ENCODE peak calls at places on chromosomes 13 and 19, in ten cellular contexts. One of them, this sample, is unnamed. For H3K36me3, the result is how much of the 10 kb centered on the place peaks cover.

GRCh38 chr13:113437408-113438010 is 15.8 kb downstream of the ADPRHL1 start:
- DNase-seq in BJ: no peak
- DNase-seq in aorta: no peak
- DNase-seq in right atrium auricular region: no peak
- DNase-seq in neuronal stem cell: no peak
- DNase-seq in PC-9: no peak
- DNase-seq in mesenchymal stem cell: peak
- DNase-seq in heart left ventricle: peak
- DNase-seq in brain microvascular endothelial cell: no peak
- DNase-seq in tibial nerve: no peak
- DNase-seq in this sample: no peak

GRCh38 chr13:39105110-39105509 is 66.9 kb downstream of the NHLRC3 start:
- DNase-seq in tibial nerve: no peak
- DNase-seq in BJ: no peak
- DNase-seq in aorta: no peak
- DNase-seq in brain microvascular endothelial cell: no peak
- DNase-seq in right atrium auricular region: no peak
- DNase-seq in neuronal stem cell: no peak
- DNase-seq in mesenchymal stem cell: no peak
- DNase-seq in PC-9: no peak
- DNase-seq in heart left ventricle: no peak
- DNase-seq in this sample: peak

GRCh38 chr13:43284162-43284561 is 260.8 kb downstream of the DNAJC15 start:
- DNase-seq in neuronal stem cell: no peak
- DNase-seq in PC-9: no peak
- DNase-seq in brain microvascular endothelial cell: peak
- DNase-seq in heart left ventricle: no peak
- DNase-seq in BJ: no peak
- DNase-seq in mesenchymal stem cell: peak
- DNase-seq in aorta: no peak
- DNase-seq in right atrium auricular region: no peak
- DNase-seq in tibial nerve: no peak
- DNase-seq in this sample: no peak

GRCh38 chr19:7730286-7731217 is 1.4 kb downstream of the CLEC4G start:
- DNase-seq in right atrium auricular region: no peak
- DNase-seq in PC-9: no peak
- DNase-seq in BJ: no peak
- DNase-seq in aorta: no peak
- DNase-seq in mesenchymal stem cell: no peak
- DNase-seq in brain microvascular endothelial cell: no peak
- DNase-seq in tibial nerve: no peak
- DNase-seq in heart left ventricle: no peak
- DNase-seq in neuronal stem cell: no peak
- DNase-seq in this sample: no peak

GRCh38 chr19:9205506-9206113 is 13.8 kb downstream of the OR7D4 start:
- DNase-seq in tibial nerve: peak
- DNase-seq in PC-9: peak
- DNase-seq in mesenchymal stem cell: peak
- DNase-seq in right atrium auricular region: peak
- DNase-seq in neuronal stem cell: peak
- DNase-seq in BJ: peak
- DNase-seq in aorta: peak
- DNase-seq in heart left ventricle: peak
- DNase-seq in brain microvascular endothelial cell: peak
- DNase-seq in this sample: peak

GRCh38 chr13:84847107-84847506 is 952.1 kb downstream of the SLITRK6 start:
- DNase-seq in mesenchymal stem cell: no peak
- DNase-seq in heart left ventricle: no peak
- DNase-seq in PC-9: no peak
- DNase-seq in tibial nerve: no peak
- DNase-seq in right atrium auricular region: no peak
- DNase-seq in BJ: no peak
- DNase-seq in neuronal stem cell: no peak
- DNase-seq in brain microvascular endothelial cell: no peak
- DNase-seq in aorta: no peak
- DNase-seq in this sample: no peak

GRCh38 chr13:100721885-100722512 is 47.4 kb upstream of the TMTC4 start:
- DNase-seq in BJ: no peak
- DNase-seq in heart left ventricle: no peak
- DNase-seq in PC-9: peak
- DNase-seq in tibial nerve: no peak
- DNase-seq in neuronal stem cell: peak
- DNase-seq in aorta: no peak
- DNase-seq in mesenchymal stem cell: peak
- DNase-seq in right atrium auricular region: no peak
- DNase-seq in brain microvascular endothelial cell: peak
- DNase-seq in this sample: peak

GRCh38 chr19:53944416-53944815 is 18.3 kb upstream of the CACNG8 start:
- DNase-seq in BJ: no peak
- DNase-seq in mesenchymal stem cell: no peak
- DNase-seq in heart left ventricle: no peak
- DNase-seq in brain microvascular endothelial cell: no peak
- DNase-seq in neuronal stem cell: no peak
- DNase-seq in PC-9: no peak
- DNase-seq in tibial nerve: no peak
- DNase-seq in aorta: no peak
- DNase-seq in right atrium auricular region: no peak
- DNase-seq in this sample: no peak

GRCh38 chr19:3527250-3527910 is 11.6 kb upstream of the TEKTIP1 start:
- DNase-seq in tibial nerve: no peak
- DNase-seq in BJ: no peak
- DNase-seq in neuronal stem cell: no peak
- DNase-seq in mesenchymal stem cell: no peak
- DNase-seq in brain microvascular endothelial cell: no peak
- DNase-seq in aorta: no peak
- DNase-seq in PC-9: no peak
- DNase-seq in heart left ventricle: no peak
- DNase-seq in right atrium auricular region: no peak
- DNase-seq in this sample: no peak

GRCh38 chr13:38090913-38091312 is 221.3 kb upstream of the TRPC4 start:
- DNase-seq in aorta: no peak
- DNase-seq in PC-9: no peak
- DNase-seq in tibial nerve: no peak
- DNase-seq in brain microvascular endothelial cell: no peak
- DNase-seq in BJ: no peak
- DNase-seq in neuronal stem cell: no peak
- DNase-seq in right atrium auricular region: no peak
- DNase-seq in mesenchymal stem cell: no peak
- DNase-seq in heart left ventricle: no peak
- DNase-seq in this sample: no peak

GRCh38 chr13:45068036-45069001 is 52.0 kb upstream of the GTF2F2 start:
- DNase-seq in PC-9: no peak
- DNase-seq in aorta: no peak
- DNase-seq in heart left ventricle: no peak
- DNase-seq in neuronal stem cell: no peak
- DNase-seq in right atrium auricular region: no peak
- DNase-seq in tibial nerve: no peak
- DNase-seq in mesenchymal stem cell: no peak
- DNase-seq in BJ: no peak
- DNase-seq in brain microvascular endothelial cell: no peak
- DNase-seq in this sample: no peak

GRCh38 chr19:55611300-55611982 is 6.0 kb downstream of the ZNF865 start:
- DNase-seq in right atrium auricular region: no peak
- DNase-seq in PC-9: no peak
- DNase-seq in mesenchymal stem cell: no peak
- DNase-seq in brain microvascular endothelial cell: no peak
- DNase-seq in BJ: no peak
- DNase-seq in neuronal stem cell: no peak
- DNase-seq in aorta: no peak
- DNase-seq in tibial nerve: no peak
- DNase-seq in heart left ventricle: no peak
- DNase-seq in this sample: no peak
- H3K36me3 ChIP-seq in right atrium auricular region: under half
- H3K36me3 ChIP-seq in PC-9: under half
- H3K36me3 ChIP-seq in mesenchymal stem cell: half or more
- H3K36me3 ChIP-seq in brain microvascular endothelial cell: under half
- H3K36me3 ChIP-seq in BJ: under half
- H3K36me3 ChIP-seq in neuronal stem cell: under half
- H3K36me3 ChIP-seq in aorta: under half
- H3K36me3 ChIP-seq in tibial nerve: under half
- H3K36me3 ChIP-seq in heart left ventricle: under half
- H3K36me3 ChIP-seq in this sample: under half

GRCh38 chr13:46171223-46171622 is 10.8 kb downstream of the LCP1 start:
- DNase-seq in PC-9: no peak
- DNase-seq in aorta: no peak
- DNase-seq in tibial nerve: no peak
- DNase-seq in neuronal stem cell: no peak
- DNase-seq in BJ: no peak
- DNase-seq in right atrium auricular region: no peak
- DNase-seq in heart left ventricle: no peak
- DNase-seq in brain microvascular endothelial cell: no peak
- DNase-seq in mesenchymal stem cell: no peak
- DNase-seq in this sample: no peak

GRCh38 chr13:46170268-46170667 is 11.7 kb downstream of the LCP1 start:
- DNase-seq in neuronal stem cell: no peak
- DNase-seq in heart left ventricle: no peak
- DNase-seq in mesenchymal stem cell: no peak
- DNase-seq in aorta: no peak
- DNase-seq in brain microvascular endothelial cell: no peak
- DNase-seq in PC-9: no peak
- DNase-seq in BJ: no peak
- DNase-seq in tibial nerve: no peak
- DNase-seq in right atrium auricular region: no peak
- DNase-seq in this sample: no peak

GRCh38 chr13:46168818-46169217 is 13.2 kb downstream of the LCP1 start:
- DNase-seq in BJ: no peak
- DNase-seq in brain microvascular endothelial cell: no peak
- DNase-seq in heart left ventricle: no peak
- DNase-seq in aorta: no peak
- DNase-seq in mesenchymal stem cell: no peak
- DNase-seq in neuronal stem cell: no peak
- DNase-seq in right atrium auricular region: no peak
- DNase-seq in PC-9: no peak
- DNase-seq in tibial nerve: no peak
- DNase-seq in this sample: no peak

GRCh38 chr13:46171739-46172138 is 10.2 kb downstream of the LCP1 start:
- DNase-seq in right atrium auricular region: no peak
- DNase-seq in heart left ventricle: no peak
- DNase-seq in aorta: no peak
- DNase-seq in PC-9: no peak
- DNase-seq in BJ: no peak
- DNase-seq in neuronal stem cell: no peak
- DNase-seq in tibial nerve: no peak
- DNase-seq in mesenchymal stem cell: no peak
- DNase-seq in brain microvascular endothelial cell: no peak
- DNase-seq in this sample: no peak

DNA sequence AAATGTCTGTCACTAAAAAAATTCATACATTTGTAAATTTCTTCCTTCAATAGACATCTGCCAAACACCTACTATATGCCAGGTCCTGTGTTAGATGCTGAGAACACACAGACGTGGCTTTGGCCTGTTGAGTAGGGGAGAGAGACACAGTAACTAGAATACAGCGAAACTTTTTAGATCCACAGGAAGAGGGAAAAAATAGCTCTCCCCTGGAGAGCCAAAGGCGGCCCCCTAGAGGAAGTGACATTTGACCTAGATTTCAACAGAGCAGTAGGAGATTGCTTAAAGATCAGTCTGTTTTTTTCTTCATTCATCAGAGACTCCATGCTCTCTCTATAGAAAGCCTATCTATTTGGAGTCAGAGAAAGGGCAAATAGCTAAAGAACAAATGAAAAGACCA is 11.3 kb downstream of the LCP1 start:
- DNase-seq in PC-9: no peak
- DNase-seq in aorta: no peak
- DNase-seq in brain microvascular endothelial cell: no peak
- DNase-seq in tibial nerve: no peak
- DNase-seq in heart left ventricle: no peak
- DNase-seq in neuronal stem cell: peak
- DNase-seq in right atrium auricular region: no peak
- DNase-seq in mesenchymal stem cell: peak
- DNase-seq in BJ: no peak
- DNase-seq in this sample: no peak
- H3K4me3 ChIP-seq in PC-9: no peak
- H3K4me3 ChIP-seq in aorta: no peak
- H3K4me3 ChIP-seq in brain microvascular endothelial cell: no peak
- H3K4me3 ChIP-seq in tibial nerve: no peak
- H3K4me3 ChIP-seq in heart left ventricle: no peak
- H3K4me3 ChIP-seq in neuronal stem cell: no peak
- H3K4me3 ChIP-seq in right atrium auricular region: no peak
- H3K4me3 ChIP-seq in mesenchymal stem cell: no peak
- H3K4me3 ChIP-seq in BJ: no peak
- H3K4me3 ChIP-seq in this sample: no peak

GRCh38 chr19:12629215-12629614 is 18.5 kb downstream of the ZNF791 start:
- DNase-seq in aorta: no peak
- DNase-seq in right atrium auricular region: no peak
- DNase-seq in heart left ventricle: no peak
- DNase-seq in tibial nerve: no peak
- DNase-seq in brain microvascular endothelial cell: no peak
- DNase-seq in BJ: no peak
- DNase-seq in PC-9: no peak
- DNase-seq in mesenchymal stem cell: no peak
- DNase-seq in neuronal stem cell: no peak
- DNase-seq in this sample: no peak

GRCh38 chr19:12628040-12629022 is 17.6 kb downstream of the ZNF791 start:
- DNase-seq in aorta: no peak
- DNase-seq in right atrium auricular region: no peak
- DNase-seq in mesenchymal stem cell: peak
- DNase-seq in neuronal stem cell: no peak
- DNase-seq in tibial nerve: no peak
- DNase-seq in heart left ventricle: no peak
- DNase-seq in PC-9: no peak
- DNase-seq in BJ: no peak
- DNase-seq in brain microvascular endothelial cell: peak
- DNase-seq in this sample: no peak

GRCh38 chr19:12623361-12624031 is 12.8 kb downstream of the ZNF791 start:
- DNase-seq in right atrium auricular region: no peak
- DNase-seq in BJ: no peak
- DNase-seq in heart left ventricle: no peak
- DNase-seq in aorta: no peak
- DNase-seq in PC-9: no peak
- DNase-seq in brain microvascular endothelial cell: no peak
- DNase-seq in tibial nerve: no peak
- DNase-seq in neuronal stem cell: no peak
- DNase-seq in mesenchymal stem cell: no peak
- DNase-seq in this sample: no peak

DNA sequence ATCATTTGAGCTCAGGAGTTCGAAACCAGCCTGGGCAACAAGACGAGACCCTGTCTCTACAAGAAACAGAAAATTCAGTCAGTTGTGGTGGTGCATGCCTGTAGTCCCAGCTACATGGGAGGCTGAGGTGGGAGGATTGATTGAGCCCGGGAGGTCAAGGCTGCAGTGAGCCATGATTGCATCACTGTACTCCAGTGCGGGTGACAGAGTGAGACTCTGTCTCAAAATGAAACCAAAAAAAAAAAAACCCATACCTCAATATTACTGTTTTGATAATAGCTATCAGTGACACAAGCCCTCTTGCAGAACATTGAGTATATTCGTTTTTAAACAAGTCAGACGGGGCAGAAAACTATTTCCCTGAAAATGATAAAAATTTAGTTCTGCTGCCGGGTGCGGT is 16.2 kb downstream of the ZNF791 start:
- DNase-seq in brain microvascular endothelial cell: no peak
- DNase-seq in tibial nerve: no peak
- DNase-seq in aorta: no peak
- DNase-seq in mesenchymal stem cell: no peak
- DNase-seq in BJ: no peak
- DNase-seq in neuronal stem cell: no peak
- DNase-seq in PC-9: no peak
- DNase-seq in right atrium auricular region: no peak
- DNase-seq in heart left ventricle: no peak
- DNase-seq in this sample: no peak
- H3K36me3 ChIP-seq in brain microvascular endothelial cell: half or more
- H3K36me3 ChIP-seq in tibial nerve: under half
- H3K36me3 ChIP-seq in aorta: under half
- H3K36me3 ChIP-seq in mesenchymal stem cell: half or more
- H3K36me3 ChIP-seq in BJ: under half
- H3K36me3 ChIP-seq in neuronal stem cell: under half
- H3K36me3 ChIP-seq in PC-9: half or more
- H3K36me3 ChIP-seq in right atrium auricular region: half or more
- H3K36me3 ChIP-seq in heart left ventricle: half or more
- H3K36me3 ChIP-seq in this sample: half or more

GRCh38 chr19:5631511-5632240 is 8.8 kb downstream of the SAFB start:
- DNase-seq in brain microvascular endothelial cell: no peak
- DNase-seq in mesenchymal stem cell: no peak
- DNase-seq in PC-9: no peak
- DNase-seq in neuronal stem cell: no peak
- DNase-seq in tibial nerve: no peak
- DNase-seq in heart left ventricle: no peak
- DNase-seq in BJ: no peak
- DNase-seq in aorta: no peak
- DNase-seq in right atrium auricular region: no peak
- DNase-seq in this sample: no peak
- H3K4me3 ChIP-seq in brain microvascular endothelial cell: no peak
- H3K4me3 ChIP-seq in mesenchymal stem cell: peak
- H3K4me3 ChIP-seq in PC-9: no peak
- H3K4me3 ChIP-seq in neuronal stem cell: no peak
- H3K4me3 ChIP-seq in tibial nerve: no peak
- H3K4me3 ChIP-seq in heart left ventricle: no peak
- H3K4me3 ChIP-seq in BJ: no peak
- H3K4me3 ChIP-seq in aorta: no peak
- H3K4me3 ChIP-seq in right atrium auricular region: no peak
- H3K4me3 ChIP-seq in this sample: no peak